ENCODE peak calls at places on chromosomes 4 and X, in four cellular contexts. One of them, this sample, is unnamed.

GRCh38 chr4:7774301-7775019 is 165.2 kb downstream of the AFAP1 start:
- DNase-seq in glutamatergic neuron: no peak
- DNase-seq in sigmoid colon: peak
- DNase-seq in GM06990: no peak
- DNase-seq in this sample: no peak

GRCh38 chrX:13000311-13000811 is 25.5 kb downstream of the TMSB4X start:
- DNase-seq in glutamatergic neuron: no peak
- DNase-seq in sigmoid colon: no peak
- DNase-seq in GM06990: peak
- DNase-seq in this sample: no peak

GRCh38 chr4:54281060-54281781 is 52.1 kb downstream of the PDGFRA start:
- DNase-seq in glutamatergic neuron: peak
- DNase-seq in sigmoid colon: peak
- DNase-seq in GM06990: no peak
- DNase-seq in this sample: no peak

GRCh38 chrX:49838374-49838773 is 9.3 kb downstream of the PAGE4 start:
- DNase-seq in glutamatergic neuron: peak
- DNase-seq in sigmoid colon: no peak
- DNase-seq in GM06990: no peak
- DNase-seq in this sample: peak

GRCh38 chr4:88737304-88738015 is 39.8 kb upstream of the NAP1L5 start:
- DNase-seq in glutamatergic neuron: no peak
- DNase-seq in sigmoid colon: peak
- DNase-seq in GM06990: peak
- DNase-seq in this sample: no peak

GRCh38 chr4:156710571-156711195 is 260.9 kb downstream of the PDGFC start:
- DNase-seq in glutamatergic neuron: no peak
- DNase-seq in sigmoid colon: no peak
- DNase-seq in GM06990: no peak
- DNase-seq in this sample: no peak

GRCh38 chrX:123424546-123424945 is 240.5 kb downstream of the GRIA3 start:
- DNase-seq in glutamatergic neuron: no peak
- DNase-seq in sigmoid colon: no peak
- DNase-seq in GM06990: peak
- DNase-seq in this sample: no peak

GRCh38 chrX:12890467-12890866 is 16.0 kb upstream of the TLR8 start:
- DNase-seq in glutamatergic neuron: no peak
- DNase-seq in sigmoid colon: no peak
- DNase-seq in GM06990: peak
- DNase-seq in this sample: no peak

GRCh38 chr4:114077610-114078009 is 98.2 kb upstream of the ARSJ start:
- DNase-seq in glutamatergic neuron: no peak
- DNase-seq in sigmoid colon: no peak
- DNase-seq in GM06990: no peak
- DNase-seq in this sample: no peak

GRCh38 chr4:150384249-150384648 is 197.7 kb upstream of the MAB21L2 start:
- DNase-seq in glutamatergic neuron: no peak
- DNase-seq in sigmoid colon: no peak
- DNase-seq in GM06990: no peak
- DNase-seq in this sample: no peak

GRCh38 chr4:84708406-84709135 is 125.6 kb downstream of the CDS1 start:
- DNase-seq in glutamatergic neuron: no peak
- DNase-seq in sigmoid colon: no peak
- DNase-seq in GM06990: no peak
- DNase-seq in this sample: no peak

GRCh38 chr4:163139048-163139447 is 27.6 kb downstream of the NAF1 start:
- DNase-seq in glutamatergic neuron: no peak
- DNase-seq in sigmoid colon: no peak
- DNase-seq in GM06990: no peak
- DNase-seq in this sample: no peak

GRCh38 chrX:110108381-110108796 is 105.5 kb downstream of the TMEM164 start:
- DNase-seq in glutamatergic neuron: no peak
- DNase-seq in sigmoid colon: no peak
- DNase-seq in GM06990: no peak
- DNase-seq in this sample: no peak

GRCh38 chrX:106897259-106897658 is 5.9 kb downstream of the RIPPLY1 start:
- DNase-seq in glutamatergic neuron: no peak
- DNase-seq in sigmoid colon: no peak
- DNase-seq in GM06990: no peak
- DNase-seq in this sample: no peak

GRCh38 chr4:125985856-125986255 is 671.1 kb downstream of the FAT4 start:
- DNase-seq in glutamatergic neuron: no peak
- DNase-seq in sigmoid colon: no peak
- DNase-seq in GM06990: no peak
- DNase-seq in this sample: no peak

GRCh38 chr4:172514011-172514410 is 654.6 kb upstream of the GALNT7 start:
- DNase-seq in glutamatergic neuron: no peak
- DNase-seq in sigmoid colon: peak
- DNase-seq in GM06990: no peak
- DNase-seq in this sample: no peak

GRCh38 chr4:172521171-172521570 is 647.4 kb upstream of the GALNT7 start:
- DNase-seq in glutamatergic neuron: no peak
- DNase-seq in sigmoid colon: no peak
- DNase-seq in GM06990: no peak
- DNase-seq in this sample: no peak

GRCh38 chr4:172514801-172515200 is 653.8 kb upstream of the GALNT7 start:
- DNase-seq in glutamatergic neuron: no peak
- DNase-seq in sigmoid colon: no peak
- DNase-seq in GM06990: no peak
- DNase-seq in this sample: no peak

GRCh38 chr4:172515266-172515879 is 653.2 kb upstream of the GALNT7 start:
- DNase-seq in glutamatergic neuron: no peak
- DNase-seq in sigmoid colon: no peak
- DNase-seq in GM06990: no peak
- DNase-seq in this sample: no peak
- TF ChIP-seq CTCF in glutamatergic neuron: no peak
- TF ChIP-seq CTCF in sigmoid colon: no peak
- TF ChIP-seq CTCF in GM06990: no peak
- TF ChIP-seq CTCF in this sample: no peak

GRCh38 chr4:40190880-40191815 is 5.7 kb upstream of the RHOH start:
- DNase-seq in glutamatergic neuron: no peak
- DNase-seq in sigmoid colon: no peak
- DNase-seq in GM06990: no peak
- DNase-seq in this sample: no peak
- TF ChIP-seq CTCF in glutamatergic neuron: no peak
- TF ChIP-seq CTCF in sigmoid colon: no peak
- TF ChIP-seq CTCF in GM06990: no peak
- TF ChIP-seq CTCF in this sample: no peak

GRCh38 chr4:98656443-98656842 is 2.0 kb downstream of the TSPAN5 start:
- DNase-seq in glutamatergic neuron: no peak
- DNase-seq in sigmoid colon: no peak
- DNase-seq in GM06990: no peak
- DNase-seq in this sample: no peak

GRCh38 chr4:98653006-98653405 is 5.4 kb downstream of the TSPAN5 start:
- DNase-seq in glutamatergic neuron: no peak
- DNase-seq in sigmoid colon: no peak
- DNase-seq in GM06990: no peak
- DNase-seq in this sample: no peak

GRCh38 chr4:98658287-98659105 is at the start of gene TSPAN5:
- DNase-seq in glutamatergic neuron: peak
- DNase-seq in sigmoid colon: peak
- DNase-seq in GM06990: peak
- DNase-seq in this sample: peak

GRCh38 chr4:98657531-98658286 is 702 bp downstream of the TSPAN5 start:
- DNase-seq in glutamatergic neuron: peak
- DNase-seq in sigmoid colon: no peak
- DNase-seq in GM06990: peak
- DNase-seq in this sample: peak

GRCh38 chr4:98653890-98654867 is 4.2 kb downstream of the TSPAN5 start:
- DNase-seq in glutamatergic neuron: no peak
- DNase-seq in sigmoid colon: peak
- DNase-seq in GM06990: no peak
- DNase-seq in this sample: no peak
- TF ChIP-seq CTCF in glutamatergic neuron: no peak
- TF ChIP-seq CTCF in sigmoid colon: no peak
- TF ChIP-seq CTCF in GM06990: no peak
- TF ChIP-seq CTCF in this sample: no peak

GRCh38 chrX:130999360-130999759 is 58.8 kb upstream of the ARHGAP36 start:
- DNase-seq in glutamatergic neuron: no peak
- DNase-seq in sigmoid colon: no peak
- DNase-seq in GM06990: no peak
- DNase-seq in this sample: no peak

GRCh38 chrX:130990723-130991122 is 67.4 kb upstream of the ARHGAP36 start:
- DNase-seq in glutamatergic neuron: no peak
- DNase-seq in sigmoid colon: no peak
- DNase-seq in GM06990: no peak
- DNase-seq in this sample: no peak

GRCh38 chrX:130995351-130995967 is 62.7 kb upstream of the ARHGAP36 start:
- DNase-seq in glutamatergic neuron: no peak
- DNase-seq in sigmoid colon: no peak
- DNase-seq in GM06990: no peak
- DNase-seq in this sample: no peak

GRCh38 chrX:130994671-130995070 is 63.5 kb upstream of the ARHGAP36 start:
- DNase-seq in glutamatergic neuron: peak
- DNase-seq in sigmoid colon: no peak
- DNase-seq in GM06990: no peak
- DNase-seq in this sample: peak
- TF ChIP-seq CTCF in glutamatergic neuron: peak
- TF ChIP-seq CTCF in sigmoid colon: no peak
- TF ChIP-seq CTCF in GM06990: peak
- TF ChIP-seq CTCF in this sample: peak

GRCh38 chr4:24473309-24473721 is 111.0 kb downstream of the DHX15 start:
- DNase-seq in glutamatergic neuron: no peak
- DNase-seq in sigmoid colon: peak
- DNase-seq in GM06990: peak
- DNase-seq in this sample: no peak

GRCh38 chr4:24471623-24472510 is 112.5 kb downstream of the DHX15 start:
- DNase-seq in glutamatergic neuron: peak
- DNase-seq in sigmoid colon: peak
- DNase-seq in GM06990: peak
- DNase-seq in this sample: peak

GRCh38 chr4:24472514-24473308 is 111.6 kb downstream of the DHX15 start:
- DNase-seq in glutamatergic neuron: peak
- DNase-seq in sigmoid colon: peak
- DNase-seq in GM06990: peak
- DNase-seq in this sample: peak

GRCh38 chr4:24475756-24476155 is 108.6 kb downstream of the DHX15 start:
- DNase-seq in glutamatergic neuron: peak
- DNase-seq in sigmoid colon: no peak
- DNase-seq in GM06990: no peak
- DNase-seq in this sample: no peak

DNA sequence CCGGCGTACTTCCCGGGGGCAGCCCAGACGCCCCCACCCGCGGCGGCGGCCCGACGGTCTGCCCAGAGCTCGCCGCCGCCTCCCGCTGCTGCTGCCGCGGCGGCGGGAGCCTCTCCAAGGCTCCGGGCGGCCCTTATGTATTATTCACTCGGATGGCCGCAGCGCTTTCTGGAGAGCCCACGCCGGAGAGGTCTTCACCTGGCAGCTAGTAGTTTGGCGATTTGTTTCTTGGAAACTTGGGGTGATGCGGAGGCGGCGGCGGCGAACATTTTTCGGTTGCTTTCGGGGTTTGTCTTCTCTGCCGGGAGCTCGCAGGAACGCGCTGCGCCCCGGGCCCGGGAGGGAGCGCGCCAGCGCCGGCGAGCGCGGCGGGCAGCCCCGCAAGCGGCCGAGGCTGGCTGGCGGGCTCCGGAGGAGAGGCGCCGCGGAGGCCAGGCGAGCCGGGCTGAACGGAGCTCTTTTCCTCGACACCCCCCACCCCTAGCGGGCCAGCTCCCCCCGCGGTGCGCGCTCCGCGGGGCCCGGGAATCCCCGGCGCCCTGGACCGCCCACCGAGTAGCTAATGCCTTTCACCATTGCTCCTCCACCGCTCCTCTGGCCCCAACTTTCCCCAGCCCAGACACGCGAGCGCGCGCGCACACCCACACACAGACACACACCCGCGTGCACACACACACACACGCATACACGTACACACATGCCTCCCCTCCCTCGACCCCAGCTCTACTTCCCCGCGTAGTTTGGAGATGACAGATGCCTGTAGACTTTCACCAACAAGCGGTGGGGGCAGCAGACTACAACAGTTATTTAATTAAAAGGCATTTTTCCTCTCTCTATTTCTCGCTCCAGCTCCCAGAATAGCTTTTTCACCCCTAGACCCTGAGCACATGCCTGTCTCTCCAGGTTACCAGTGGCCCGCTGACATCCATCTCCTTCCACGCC is 113.4 kb downstream of the DHX15 start:
- DNase-seq in glutamatergic neuron: peak
- DNase-seq in sigmoid colon: peak
- DNase-seq in GM06990: peak
- DNase-seq in this sample: peak
- TF ChIP-seq CTCF in glutamatergic neuron: no peak
- TF ChIP-seq CTCF in sigmoid colon: no peak
- TF ChIP-seq CTCF in GM06990: peak
- TF ChIP-seq CTCF in this sample: peak

DNA sequence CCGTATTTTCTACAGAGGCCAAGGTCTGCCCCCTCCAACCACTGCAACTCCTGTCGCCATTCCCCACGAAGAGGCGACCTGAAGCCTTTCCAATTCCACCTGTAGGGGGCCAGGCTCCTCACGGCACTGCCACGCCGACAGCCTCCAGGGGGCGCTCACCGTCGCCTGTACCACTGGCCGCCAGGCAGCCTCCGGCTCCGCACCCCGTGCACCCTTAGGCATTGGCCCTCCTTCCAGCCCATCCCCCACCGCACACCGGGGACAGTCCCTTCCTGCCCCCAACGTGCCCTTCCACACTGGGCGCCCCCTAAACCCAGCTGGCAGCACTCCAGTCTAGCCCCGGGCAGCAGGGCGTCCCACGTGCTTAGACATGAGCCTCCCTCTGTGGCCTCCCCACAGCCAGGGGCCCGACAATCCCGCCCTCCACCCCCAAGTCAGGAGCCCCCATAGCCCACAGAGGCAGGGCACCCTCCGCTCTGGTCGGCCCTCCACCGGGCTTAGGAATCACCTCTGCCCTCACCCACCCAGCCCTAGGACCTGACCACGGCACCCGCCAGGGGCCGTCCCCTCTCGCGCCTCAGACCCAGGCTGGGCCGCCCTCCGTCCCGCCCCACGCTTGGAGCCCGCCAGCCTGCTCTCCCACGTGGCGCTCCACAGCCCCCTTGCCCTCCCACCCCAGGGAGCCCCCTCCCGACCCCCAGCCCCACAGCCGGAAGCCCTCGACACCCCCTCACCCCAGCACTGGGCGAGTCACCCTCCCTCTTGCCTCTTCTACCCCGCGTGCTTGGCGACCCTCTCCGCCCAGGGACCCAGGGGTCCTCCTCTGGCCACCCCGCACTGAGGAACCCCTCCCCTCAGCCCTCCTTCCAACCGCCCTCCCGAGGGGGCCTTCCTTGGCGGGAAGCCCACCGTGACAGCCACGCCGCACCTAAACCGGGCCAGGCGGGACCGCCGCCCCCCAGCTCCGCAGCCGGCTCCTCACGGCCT is 711 bp downstream of the PNMA6E start:
- DNase-seq in glutamatergic neuron: peak
- DNase-seq in sigmoid colon: no peak
- DNase-seq in GM06990: peak
- DNase-seq in this sample: peak
- TF ChIP-seq CTCF in glutamatergic neuron: peak
- TF ChIP-seq CTCF in sigmoid colon: no peak
- TF ChIP-seq CTCF in GM06990: peak
- TF ChIP-seq CTCF in this sample: peak

This sample was measured in neural crest cell.